ENCODE peak calls at places on chromosomes 6 and 20, in eight cellular contexts. S, H, P, D, V, T, E and Y are unnamed samples.

GRCh38 chr20:54209216-54209813 is 1.4 kb downstream of the PFDN4 start:
- DNase-seq in S (no peak), H (no peak), P (no peak), D (no peak), V (no peak), T (no peak), E (no peak), Y (no peak)

GRCh38 chr6:48074368-48074767 is 36.6 kb downstream of the PTCHD4 start:
- DNase-seq in S (no peak), H (no peak), P (no peak), D (peak; percentile 9), V (no peak), T (no peak), E (no peak), Y (no peak)

GRCh38 chr20:32458061-32458836 is 100.1 kb downstream of the ASXL1 start:
- DNase-seq in S (no peak), H (peak; percentile 51), P (no peak), D (no peak), V (no peak), T (no peak), E (no peak), Y (no peak)

GRCh38 chr6:33297956-33298772 is 578 bp downstream of the RGL2 start:
- DNase-seq in S (peak; percentile 88), H (peak; percentile 67), P (peak; percentile 83), D (peak; percentile 86), V (peak; percentile 79), T (no peak), E (peak; percentile 85), Y (peak; percentile 84)

GRCh38 chr20:32779500-32780215 is 17.5 kb downstream of the DNMT3B start:
- DNase-seq in S (no peak), H (no peak), P (no peak), D (peak; percentile 92), V (peak; percentile 93), T (no peak), E (no peak), Y (no peak)

GRCh38 chr20:34334654-34335407 is 28.2 kb upstream of the ITCH start:
- DNase-seq in S (peak; percentile 86), H (peak; percentile 24), P (no peak), D (no peak), V (no peak), T (no peak), E (no peak), Y (no peak)

GRCh38 chr6:112232845-112233256 is 21.5 kb downstream of the LAMA4 start:
- DNase-seq in S (no peak), H (no peak), P (no peak), D (no peak), V (no peak), T (no peak), E (peak; percentile 88), Y (no peak)

GRCh38 chr6:73236147-73236750 is 11.0 kb upstream of the KHDC1L start:
- DNase-seq in S (peak; percentile 89), H (no peak), P (no peak), D (no peak), V (no peak), T (peak; percentile 27), E (peak; percentile 96), Y (no peak)

GRCh38 chr6:6494677-6495076 is 93.8 kb upstream of the LY86 start:
- DNase-seq in S (peak; percentile 54), H (no peak), P (peak; percentile 38), D (peak; percentile 77), V (peak; percentile 15), T (peak; percentile 8), E (no peak), Y (peak; percentile 12)

GRCh38 chr20:23048283-23049200 is 930 bp downstream of the THBD start:
- DNase-seq in S (peak; percentile 55), H (peak; percentile 48), P (peak; percentile 71), D (peak; percentile 78), V (peak; percentile 24), T (no peak), E (peak; percentile 47), Y (peak; percentile 17)

GRCh38 chr20:62969179-62969760 is 16.8 kb downstream of the SLC17A9 start:
- DNase-seq in S (no peak), H (no peak), P (no peak), D (no peak), V (no peak), T (no peak), E (no peak), Y (no peak)

GRCh38 chr20:46710149-46710913 is 882 bp downstream of the SLC2A10 start:
- DNase-seq in S (no peak), H (no peak), P (no peak), D (no peak), V (no peak), T (no peak), E (no peak), Y (no peak)

GRCh38 chr6:111838749-111839484 is 34.3 kb downstream of the FYN start:
- DNase-seq in S (no peak), H (no peak), P (no peak), D (no peak), V (no peak), T (no peak), E (no peak), Y (no peak)

GRCh38 chr6:106739387-106739786 is 110.0 kb downstream of the QRSL1 start:
- DNase-seq in S (peak; percentile 96), H (peak; percentile 86), P (peak; percentile 57), D (no peak), V (no peak), T (no peak), E (no peak), Y (peak; percentile 81)

GRCh38 chr6:77440206-77440976 is 22.9 kb downstream of the HTR1B start:
- DNase-seq in S (no peak), H (no peak), P (no peak), D (no peak), V (no peak), T (no peak), E (no peak), Y (no peak)

GRCh38 chr20:24964518-24964838 is 15.4 kb downstream of the CST7 start:
- DNase-seq in S (no peak), H (no peak), P (no peak), D (no peak), V (no peak), T (no peak), E (no peak), Y (no peak)
- H3K4me3 ChIP-seq in S (no peak overlapping the region), H (no peak overlapping the region), P (no peak overlapping the region), D (no peak overlapping the region), V (no peak overlapping the region), T (no peak overlapping the region), E (no peak overlapping the region), Y (no peak overlapping the region)

DNA sequence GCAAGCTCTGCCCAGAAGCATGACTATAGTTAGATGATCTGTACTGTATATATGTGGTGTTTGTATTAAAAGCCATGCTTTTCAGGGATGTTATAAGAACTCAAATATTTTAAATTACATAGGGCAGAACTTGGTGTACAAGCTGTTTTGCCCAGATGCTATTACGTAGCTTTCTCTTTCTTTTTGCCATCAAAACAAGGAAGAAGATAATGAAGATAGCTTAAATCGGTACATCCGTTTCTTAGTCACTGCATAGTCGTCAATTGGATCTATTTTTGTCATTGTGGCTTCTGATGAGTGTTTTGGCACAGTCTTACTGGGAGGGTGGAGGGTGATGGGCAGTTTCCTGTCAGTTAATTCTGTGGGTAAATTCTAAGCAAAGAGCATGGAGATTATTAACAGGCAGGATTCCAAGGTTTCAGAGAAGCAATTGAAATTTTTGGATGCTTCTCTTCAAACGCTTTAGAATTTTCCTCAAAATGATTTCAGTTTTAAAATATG is 649.1 kb upstream of the GJE1 start:
- DNase-seq in S (peak; percentile 80), H (no peak), P (no peak), D (no peak), V (no peak), T (peak; percentile 65), E (peak; percentile 97), Y (no peak)
- H3K4me3 ChIP-seq in S (peak overlapping the region; percentile 16), H (peak overlapping the region; percentile 8), P (no peak overlapping the region), D (no peak overlapping the region), V (no peak overlapping the region), T (peak overlapping the region; percentile 38), E (peak overlapping the region; percentile 13), Y (no peak overlapping the region)

GRCh38 chr6:164039954-164040375 is 625.4 kb downstream of the QKI start:
- DNase-seq in S (no peak), H (peak; percentile 73), P (peak; percentile 38), D (no peak), V (no peak), T (no peak), E (peak; percentile 59), Y (peak; percentile 17)
- H3K4me3 ChIP-seq in S (no peak overlapping the region), H (peak overlapping the region; percentile 38), P (no peak overlapping the region), D (no peak overlapping the region), V (peak overlapping the region; percentile 42), T (no peak overlapping the region), E (peak overlapping the region; percentile 11), Y (no peak overlapping the region)

DNA sequence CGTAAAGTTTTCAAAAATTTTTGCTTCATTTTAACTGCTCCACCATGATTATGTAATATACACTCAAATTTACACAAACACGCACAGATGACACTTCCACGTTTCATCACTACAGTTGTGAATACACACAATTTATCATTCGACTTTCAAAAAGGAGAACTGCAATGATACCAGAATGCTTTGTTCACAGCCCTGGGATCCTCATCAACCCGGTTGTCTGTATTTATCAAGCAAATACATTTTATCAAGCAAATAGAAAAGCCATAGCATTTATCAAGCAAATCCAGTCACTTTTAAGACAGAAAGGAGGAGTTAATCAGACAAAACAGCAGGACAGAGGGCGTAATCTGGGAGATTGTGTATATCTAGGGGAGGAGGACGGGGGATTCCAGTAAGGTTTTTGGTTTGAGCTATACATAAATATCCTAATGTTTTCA is 20.3 kb upstream of the ABT1 start:
- DNase-seq in S (no peak), H (no peak), P (no peak), D (no peak), V (no peak), T (no peak), E (no peak), Y (no peak)
- H3K4me3 ChIP-seq in S (no peak overlapping the region), H (no peak overlapping the region), P (no peak overlapping the region), D (peak overlapping the region; percentile 49), V (no peak overlapping the region), T (peak overlapping the region; percentile 84), E (peak overlapping the region; percentile 58), Y (no peak overlapping the region)